ENCODE peak calls at places on chromosomes 13 and 19, in six cellular contexts. V is BE2C, B is fibroblast of pulmonary artery, W is cardiac muscle cell, R is progenitor cell of endocrine pancreas, P is left ventricle myocardium inferior. K is an unnamed sample.

GRCh38 chr13:104297075-104297474 is 1230.9 kb upstream of the SLC10A2 start:
- DNase-seq in V (no peak), B (no peak), W (peak), R (no peak), P (no peak), K (no peak)

GRCh38 chr13:108352599-108352998 is 83.1 kb downstream of the TNFSF13B start:
- DNase-seq in V (no peak), B (peak), W (peak), R (no peak), P (no peak), K (no peak)

GRCh38 chr19:33473644-33474305 is 47.8 kb downstream of the PEPD start:
- DNase-seq in V (no peak), B (peak), W (peak), R (no peak), P (no peak), K (no peak)

GRCh38 chr19:48390188-48391099 is 907 bp downstream of the KDELR1 start:
- DNase-seq in V (peak), B (peak), W (peak), R (peak), P (peak), K (peak)

GRCh38 chr13:44132710-44133109 is 240.9 kb upstream of the SERP2 start:
- DNase-seq in V (no peak), B (peak), W (peak), R (no peak), P (peak), K (no peak)

GRCh38 chr13:114229486-114229885 is 5.2 kb upstream of the CDC16 start:
- DNase-seq in V (no peak), B (no peak), W (peak), R (no peak), P (no peak), K (no peak)

GRCh38 chr13:47454986-47455385 is 546.1 kb downstream of the SUCLA2 start:
- DNase-seq in V (no peak), B (peak), W (peak), R (no peak), P (no peak), K (no peak)

GRCh38 chr13:45626731-45627374 is 11.3 kb upstream of the ERICH6B start:
- DNase-seq in V (no peak), B (no peak), W (peak), R (no peak), P (no peak), K (no peak)

GRCh38 chr13:90926459-90926858 is 421.0 kb upstream of the MIR17HG start:
- DNase-seq in V (no peak), B (no peak), W (peak), R (no peak), P (no peak), K (no peak)

GRCh38 chr13:73133536-73133935 is 74.7 kb downstream of the KLF5 start:
- DNase-seq in V (no peak), B (no peak), W (no peak), R (no peak), P (no peak), K (no peak)

GRCh38 chr13:27183561-27184147 is 12.0 kb upstream of the USP12 start:
- DNase-seq in V (no peak), B (peak), W (peak), R (no peak), P (no peak), K (no peak)

GRCh38 chr19:439167-439900 is 21.5 kb downstream of the SHC2 start:
- DNase-seq in V (no peak), B (no peak), W (no peak), R (no peak), P (no peak), K (no peak)

GRCh38 chr19:441213-441823 is 19.5 kb downstream of the SHC2 start:
- DNase-seq in V (no peak), B (no peak), W (no peak), R (no peak), P (no peak), K (no peak)

GRCh38 chr19:442085-442484 is 18.7 kb downstream of the SHC2 start:
- DNase-seq in V (no peak), B (no peak), W (no peak), R (no peak), P (no peak), K (no peak)

GRCh38 chr19:438416-438958 is 22.3 kb downstream of the SHC2 start:
- DNase-seq in V (no peak), B (no peak), W (no peak), R (no peak), P (no peak), K (no peak)

DNA sequence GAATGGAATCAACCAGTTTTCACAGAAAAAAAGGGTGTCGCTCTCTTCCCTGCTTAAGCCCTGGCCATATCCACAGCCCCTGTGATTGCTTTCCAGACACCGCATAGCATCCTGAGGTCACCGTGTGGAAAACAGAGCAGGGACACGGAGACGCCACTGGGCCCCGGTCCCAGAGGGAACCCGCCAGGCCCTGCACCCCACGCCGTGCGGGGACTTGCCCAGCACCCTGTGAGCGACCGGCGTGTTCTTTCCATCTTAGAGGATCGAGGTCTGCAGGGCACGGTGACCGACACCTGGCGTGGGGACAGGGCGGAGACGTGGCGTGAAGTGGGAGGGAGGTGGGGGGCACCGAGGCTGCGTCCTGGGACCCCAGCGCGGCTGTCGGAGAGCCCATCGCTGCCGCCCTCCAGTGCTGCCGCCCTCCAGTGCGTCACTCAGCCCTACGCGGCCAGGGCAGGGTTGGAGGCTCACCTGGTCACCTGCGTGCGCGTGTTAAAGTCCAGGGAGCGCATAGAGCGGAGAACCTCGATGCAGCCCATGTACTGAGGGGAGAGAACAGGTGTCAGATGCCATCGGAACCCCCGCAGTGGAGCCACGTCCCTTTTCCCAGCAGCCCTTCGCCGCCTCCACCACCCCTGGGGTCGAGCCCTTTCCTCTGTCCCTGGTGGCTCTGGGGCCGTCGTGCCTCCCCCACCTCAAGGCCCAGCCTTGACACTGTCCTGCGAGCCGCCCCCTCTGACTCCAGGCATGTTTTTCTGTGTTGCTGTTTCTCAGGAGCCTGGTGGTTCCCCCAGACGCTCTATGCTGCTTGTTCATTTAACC is 20.2 kb downstream of the SHC2 start:
- DNase-seq in V (no peak), B (no peak), W (no peak), R (no peak), P (no peak), K (no peak)
- TF ChIP-seq CTCF in V (no peak), B (no peak), W (no peak), R (no peak), P (no peak), K (no peak)

GRCh38 chr19:57068921-57069697 is 50.7 kb upstream of the USP29 start:
- DNase-seq in V (peak), B (no peak), W (no peak), R (no peak), P (no peak), K (no peak)
- TF ChIP-seq CTCF in V (peak), B (no peak), W (no peak), R (no peak), P (peak), K (peak)

GRCh38 chr19:8050274-8051096 is 2.1 kb upstream of the CCL25 start:
- DNase-seq in V (peak), B (peak), W (peak), R (peak), P (peak), K (peak)
- TF ChIP-seq CTCF in V (no peak), B (no peak), W (no peak), R (no peak), P (no peak), K (no peak)

GRCh38 chr13:110817143-110817542 is 97.7 kb downstream of the ANKRD10 start:
- DNase-seq in V (no peak), B (no peak), W (no peak), R (no peak), P (no peak), K (peak)
- TF ChIP-seq CTCF in V (no peak), B (no peak), W (no peak), R (no peak), P (no peak), K (no peak)

DNA sequence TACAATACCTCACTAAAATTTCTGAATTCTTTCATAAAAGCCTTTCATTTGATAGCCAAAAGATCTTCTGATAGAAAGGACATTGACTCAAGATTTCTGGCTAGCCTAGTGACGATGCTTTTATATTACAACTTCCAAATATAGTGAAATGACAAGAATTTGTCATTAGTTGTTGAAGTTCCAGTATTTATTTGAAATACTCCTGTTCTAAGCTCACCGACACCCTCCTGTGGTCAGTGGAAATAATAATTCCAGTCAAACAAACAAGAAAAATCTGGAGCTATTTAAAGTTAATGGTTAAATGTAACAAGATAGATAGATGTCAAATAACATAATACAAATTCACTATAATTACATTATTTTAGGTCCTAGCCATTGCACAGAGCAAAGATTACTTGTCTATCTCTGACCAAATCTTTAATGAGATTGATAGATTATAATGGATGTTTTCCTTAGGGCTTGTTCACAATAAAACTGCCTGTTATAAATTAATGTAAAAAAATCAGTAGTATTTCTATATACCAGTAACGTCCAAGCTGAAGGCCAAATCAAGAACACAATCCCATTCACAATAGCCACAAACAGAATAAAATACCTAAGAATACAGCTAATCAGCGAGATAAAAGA is 195.5 kb downstream of the RGCC start:
- DNase-seq in V (peak), B (peak), W (peak), R (no peak), P (no peak), K (peak)
- TF ChIP-seq CTCF in V (peak), B (peak), W (peak), R (peak), P (peak), K (peak)

DNA sequence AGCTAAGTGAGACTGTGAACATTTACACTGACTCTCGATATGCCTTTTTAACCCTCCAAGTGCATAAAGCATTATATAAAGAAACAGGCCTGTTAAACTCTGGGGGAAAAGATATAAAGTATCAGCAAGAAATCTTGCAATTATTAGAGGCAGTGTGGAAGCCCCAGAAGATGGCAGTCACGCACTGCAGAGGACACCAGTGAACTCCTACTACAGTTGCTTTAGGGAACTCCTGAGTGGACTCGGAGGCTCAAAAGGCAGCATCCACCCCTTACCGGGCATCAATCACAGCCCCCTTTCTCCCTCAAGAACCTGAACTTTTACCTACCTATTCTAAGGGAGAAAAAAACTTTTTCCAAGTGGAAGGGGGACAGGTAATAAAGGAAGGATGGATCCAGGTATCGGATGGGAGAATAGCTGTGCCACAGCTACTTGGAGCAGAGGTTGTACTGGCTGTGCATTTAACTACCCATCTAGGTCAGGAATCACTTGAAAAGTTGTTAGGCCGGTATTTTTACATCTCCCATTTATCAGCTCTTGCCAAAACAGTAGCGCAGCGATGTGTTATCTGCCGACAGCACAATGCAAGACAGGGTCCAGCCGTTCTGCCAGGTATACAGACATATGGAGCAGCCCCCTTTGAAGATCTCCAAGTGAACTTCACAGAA is 80.1 kb downstream of the ZNF486 start:
- DNase-seq in V (no peak), B (peak), W (peak), R (peak), P (peak), K (no peak)
- TF ChIP-seq CTCF in V (peak), B (peak), W (peak), R (peak), P (peak), K (peak)